ENCODE peak calls at places on chromosomes 7 and 10, in ten cellular contexts. W is naive thymus-derived CD8-positive, alpha-beta T cell; X is GDM1; O is AG08395; N is GM04503; M is foreskin keratinocyte; H is Right ventricle myocardium inferior; P is SK-N-SH; J is skeletal muscle cell; K is body of pancreas. L is an unnamed sample.

GRCh38 chr7:43558071-43558470 is 24.8 kb upstream of the STK17A start:
- DNase-seq in X (no peak), K (no peak), J (no peak), M (no peak), O (no peak), P (no peak), N (no peak), W (no peak), H (no peak), L (no peak)

GRCh38 chr10:130416334-130416950 is 280.3 kb downstream of the GLRX3 start:
- DNase-seq in M (no peak), N (no peak), H (no peak), O (no peak), K (no peak), P (no peak), X (no peak), J (no peak), W (no peak), L (no peak)

GRCh38 chr10:99346247-99346646 is 17.1 kb downstream of the CNNM1 start:
- DNase-seq in P (peak), W (no peak), K (no peak), X (no peak), M (peak), H (no peak), J (no peak), O (peak), N (no peak), L (no peak)

GRCh38 chr7:70698219-70698832 is 433.6 kb upstream of the GALNT17 start:
- DNase-seq in J (no peak), W (peak), K (peak), N (no peak), H (no peak), P (peak), X (no peak), O (peak), M (peak), L (peak)

GRCh38 chr7:37418381-37418780 is 30.3 kb downstream of the ELMO1 start:
- DNase-seq in O (no peak), H (no peak), P (no peak), X (no peak), J (no peak), M (no peak), N (no peak), K (no peak), W (no peak), L (no peak)

GRCh38 chr10:119305860-119306513 is 98.6 kb downstream of the GRK5 start:
- DNase-seq in H (no peak), J (peak), K (peak), X (peak), O (peak), N (peak), M (peak), W (peak), P (no peak), L (peak)

GRCh38 chr10:110034596-110034995 is 26.8 kb downstream of the ADD3 start:
- DNase-seq in J (no peak), H (no peak), W (no peak), O (no peak), X (no peak), P (no peak), M (peak), K (no peak), N (no peak), L (no peak)

GRCh38 chr7:35468606-35469005 is 214.7 kb upstream of the TBX20 start:
- DNase-seq in J (no peak), W (no peak), K (no peak), P (no peak), M (no peak), N (no peak), H (no peak), O (no peak), X (no peak), L (no peak)

GRCh38 chr7:130445008-130445407 is 4.2 kb upstream of the CEP41 start:
- DNase-seq in P (no peak), N (no peak), W (no peak), H (no peak), X (no peak), M (no peak), K (no peak), J (no peak), O (no peak), L (no peak)

GRCh38 chr10:129626801-129627434 is 159.9 kb downstream of the MGMT start:
- DNase-seq in H (no peak), K (no peak), X (no peak), N (no peak), M (no peak), P (no peak), J (peak), W (no peak), O (peak), L (no peak)

GRCh38 chr10:57031346-57031745 is 670.3 kb upstream of the ZWINT start:
- DNase-seq in K (no peak), X (no peak), W (no peak), P (no peak), O (no peak), J (no peak), H (no peak), M (no peak), N (no peak), L (no peak)

L was measured in adrenal gland.